ENCODE peak calls at places on chromosomes 6 and 20, in ten cellular contexts. R is fibroblast of the aortic adventitia, M is foreskin fibroblast, E is left ventricle myocardium inferior, Z is IMR-90, I is neural progenitor cell, N is fibroblast of lung, A is ascending aorta, W is A549, L is transverse colon. H is an unnamed sample.

GRCh38 chr6:146545608-146546007 is 2.0 kb downstream of the RAB32 start:
- DNase-seq in A (no peak), W (no peak), N (peak), M (peak), R (peak), L (no peak), I (no peak), E (no peak), Z (peak), H (no peak)

GRCh38 chr6:139713911-139714527 is 339.6 kb upstream of the CITED2 start:
- DNase-seq in L (no peak), Z (no peak), A (no peak), N (peak), W (peak), I (no peak), M (peak), R (peak), E (no peak), H (no peak)

GRCh38 chr20:23515250-23515939 is 24.5 kb downstream of the CST8 start:
- DNase-seq in L (no peak), E (no peak), Z (peak), M (no peak), A (no peak), N (no peak), W (no peak), I (no peak), R (no peak), H (peak)

GRCh38 chr20:57941572-57942381 is 232.0 kb upstream of the PMEPA1 start:
- DNase-seq in A (no peak), M (no peak), Z (no peak), E (no peak), I (no peak), L (no peak), R (no peak), W (peak), N (no peak), H (no peak)

GRCh38 chr6:3281669-3282460 is 23.1 kb downstream of the PSMG4 start:
- DNase-seq in M (peak), A (peak), N (peak), W (peak), E (no peak), I (peak), R (peak), L (peak), Z (peak), H (no peak)

GRCh38 chr20:63121246-63121645 is 94.7 kb downstream of the YTHDF1 start:
- DNase-seq in E (peak), W (no peak), M (no peak), Z (no peak), N (no peak), A (no peak), L (no peak), R (no peak), I (no peak), H (no peak)

GRCh38 chr6:150959071-150959637 is 93.7 kb downstream of the MTHFD1L start:
- DNase-seq in A (no peak), M (peak), W (no peak), Z (no peak), N (no peak), I (no peak), L (peak), R (peak), E (no peak), H (no peak)

GRCh38 chr20:20370087-20370575 is 2.2 kb downstream of the INSM1 start:
- DNase-seq in W (peak), I (no peak), E (no peak), L (no peak), R (no peak), A (no peak), M (no peak), Z (no peak), N (no peak), H (no peak)

GRCh38 chr20:15236812-15237211 is 899.4 kb upstream of the FLRT3 start:
- DNase-seq in W (peak), M (peak), L (peak), E (no peak), Z (peak), A (no peak), N (peak), I (peak), R (peak), H (peak)

GRCh38 chr6:16849280-16850210 is 88.3 kb upstream of the ATXN1 start:
- DNase-seq in Z (peak), A (no peak), E (no peak), R (peak), N (peak), W (peak), M (peak), I (no peak), L (peak), H (no peak)

GRCh38 chr20:37453836-37454235 is 67.2 kb upstream of the NNAT start:
- DNase-seq in W (no peak), L (no peak), Z (no peak), N (no peak), R (no peak), I (no peak), A (no peak), E (no peak), M (no peak), H (no peak)

GRCh38 chr6:112202639-112203341 is 51.6 kb downstream of the LAMA4 start:
- DNase-seq in A (no peak), N (peak), M (peak), Z (no peak), W (no peak), E (no peak), R (peak), L (no peak), I (peak), H (peak)

GRCh38 chr6:156883497-156884252 is 106.5 kb downstream of the ARID1B start:
- DNase-seq in Z (peak), W (no peak), N (no peak), L (peak), I (no peak), M (no peak), E (no peak), A (no peak), R (no peak), H (peak)

GRCh38 chr6:125363360-125364121 is 61.8 kb upstream of the HDDC2 start:
- DNase-seq in E (peak), M (peak), N (peak), W (no peak), I (peak), Z (peak), L (peak), A (peak), R (peak), H (no peak)

GRCh38 chr6:8904754-8905153 is 469.4 kb upstream of the SLC35B3 start:
- DNase-seq in R (no peak), L (no peak), W (peak), M (no peak), E (no peak), A (no peak), N (no peak), I (peak), Z (no peak), H (peak)
- TF ChIP-seq CTCF in R (no peak), L (no peak), W (no peak), M (no peak), E (peak), A (no peak), N (no peak), I (peak), Z (no peak), H (peak)

GRCh38 chr20:41340327-41341055 is at the start of gene LPIN3:
- DNase-seq in W (peak), M (peak), R (peak), L (peak), A (peak), I (peak), Z (peak), E (peak), N (peak), H (peak)
- H3K4me3 ChIP-seq in W (peak), M (peak), R (peak), L (peak), A (peak), I (peak), Z (peak), E (peak), N (peak), H (peak)

GRCh38 chr6:36539814-36540568 is 7.3 kb downstream of the STK38 start:
- DNase-seq in A (no peak), W (no peak), L (no peak), Z (no peak), I (no peak), R (no peak), N (no peak), M (no peak), E (no peak), H (no peak)
- TF ChIP-seq CTCF in A (no peak), W (no peak), L (no peak), Z (peak), I (no peak), R (peak), N (no peak), M (no peak), E (peak), H (no peak)

DNA sequence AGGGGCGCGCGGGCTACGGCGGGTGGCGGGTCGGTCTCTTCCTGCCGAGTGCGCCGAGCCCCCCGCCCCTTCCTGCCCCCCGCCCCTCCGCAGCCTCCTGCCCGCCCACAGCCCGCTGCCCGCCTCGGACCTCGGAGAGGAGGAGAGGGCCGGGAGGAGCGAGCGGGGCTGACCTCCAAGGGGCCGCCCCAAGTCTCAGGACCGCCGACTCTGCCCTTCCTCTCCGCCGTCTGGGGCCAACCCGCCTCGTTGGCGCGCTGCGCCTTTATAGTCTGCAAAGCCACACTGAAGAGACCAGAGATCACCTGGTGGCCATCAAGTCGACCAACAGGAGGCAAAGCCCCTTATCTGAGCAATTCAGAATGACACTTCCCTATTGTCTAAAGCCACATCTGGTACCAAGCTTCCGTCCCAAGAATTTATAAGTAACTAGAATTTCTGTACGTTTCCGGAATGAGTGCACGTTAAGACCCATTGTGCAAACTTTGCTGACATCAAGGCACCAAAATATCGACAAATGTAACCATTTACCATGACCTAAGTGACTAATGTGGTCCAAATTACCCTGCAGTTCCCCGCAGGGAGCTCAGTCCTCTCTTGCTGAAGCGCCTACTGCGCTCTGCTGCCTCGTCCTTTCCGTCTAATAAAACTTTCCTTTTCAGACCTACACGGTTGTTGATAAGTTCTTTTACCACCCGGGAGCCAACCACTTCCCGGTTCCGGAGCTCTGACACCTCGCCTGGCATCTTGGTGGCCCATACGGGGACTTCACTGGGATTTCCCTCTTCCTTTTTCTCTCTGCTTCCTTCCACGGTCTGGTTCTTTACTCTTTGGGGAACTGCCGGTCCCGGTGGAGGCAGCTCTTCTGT is at the start of gene CPXM1:
- DNase-seq in E (no peak), I (peak), M (no peak), Z (no peak), A (no peak), L (no peak), N (no peak), W (no peak), R (no peak), H (peak)
- H3K4me3 ChIP-seq in E (peak), I (peak), M (peak), Z (peak), A (peak), L (peak), N (peak), W (peak), R (peak), H (no peak)

H was measured in GM12865.